ENCODE peak calls at places on chromosomes 12 and 14, in six cellular contexts. S, R, T, G, Y and P are unnamed samples.
A peak's percentile ranks its signal among the peaks of the same experiment; 100 is the strongest.

GRCh38 chr12:95085612-95086011 is 12.2 kb upstream of the NR2C1 start:
- DNase-seq in S (no peak), R (no peak), T (no peak), G (no peak), Y (no peak), P (no peak)

GRCh38 chr14:105818712-105819005 is 292.3 kb downstream of the TMEM121 start:
- DNase-seq in S (no peak), R (peak; percentile 85), T (no peak), G (peak; percentile 60), Y (no peak), P (no peak)

GRCh38 chr12:110253176-110253575 is 27.9 kb upstream of the ATP2A2 start:
- DNase-seq in S (no peak), R (no peak), T (peak; percentile 72), G (no peak), Y (no peak), P (no peak)

GRCh38 chr14:45089813-45090212 is 5.9 kb downstream of the PRPF39 start:
- DNase-seq in S (no peak), R (no peak), T (no peak), G (no peak), Y (no peak), P (no peak)

GRCh38 chr12:98741615-98742265 is 96.7 kb downstream of the APAF1 start:
- DNase-seq in S (no peak), R (no peak), T (no peak), G (no peak), Y (no peak), P (no peak)

GRCh38 chr12:19477071-19477470 is 37.8 kb downstream of the AEBP2 start:
- DNase-seq in S (no peak), R (no peak), T (no peak), G (no peak), Y (no peak), P (no peak)

GRCh38 chr12:96187675-96188355 is 6.4 kb upstream of the ELK3 start:
- DNase-seq in S (no peak), R (no peak), T (no peak), G (no peak), Y (no peak), P (no peak)

GRCh38 chr12:122984612-122985358 is 4.3 kb downstream of the ARL6IP4 start:
- DNase-seq in S (no peak), R (no peak), T (peak; percentile 81), G (peak; percentile 84), Y (no peak), P (no peak)

GRCh38 chr14:30988509-30988908 is 36.9 kb upstream of the AP4S1 start:
- DNase-seq in S (no peak), R (no peak), T (no peak), G (no peak), Y (no peak), P (no peak)

GRCh38 chr12:30622509-30622908 is 73.2 kb downstream of the IPO8 start:
- DNase-seq in S (no peak), R (no peak), T (no peak), G (no peak), Y (no peak), P (no peak)

GRCh38 chr12:12384601-12385321 is 27.9 kb downstream of the BORCS5 start:
- DNase-seq in S (no peak), R (no peak), T (no peak), G (no peak), Y (peak; percentile 34), P (no peak)

GRCh38 chr12:48889679-48890078 is 24.0 kb upstream of the RND1 start:
- DNase-seq in S (no peak), R (no peak), T (no peak), G (no peak), Y (no peak), P (no peak)

GRCh38 chr12:6416596-6416995 is 28.2 kb upstream of the CD27 start:
- DNase-seq in S (no peak), R (no peak), T (no peak), G (no peak), Y (no peak), P (no peak)

GRCh38 chr12:9906888-9907287 is 25.3 kb downstream of the CLEC2A start:
- DNase-seq in S (no peak), R (no peak), T (no peak), G (no peak), Y (no peak), P (no peak)

GRCh38 chr12:23202746-23203145 is 577.8 kb downstream of the ETNK1 start:
- DNase-seq in S (no peak), R (no peak), T (no peak), G (no peak), Y (no peak), P (no peak)

GRCh38 chr12:112000806-112001205 is 12.2 kb downstream of the TMEM116 start:
- DNase-seq in S (no peak), R (no peak), T (no peak), G (no peak), Y (no peak), P (no peak)

GRCh38 chr14:54123836-54124235 is 167.2 kb upstream of the BMP4 start:
- DNase-seq in S (no peak), R (no peak), T (no peak), G (no peak), Y (no peak), P (no peak)

GRCh38 chr14:50225974-50226297 is 5.4 kb downstream of the SOS2 start:
- DNase-seq in S (no peak), R (no peak), T (no peak), G (no peak), Y (no peak), P (no peak)

GRCh38 chr14:67515386-67516079 is 17.6 kb upstream of the PLEKHH1 start:
- DNase-seq in S (no peak), R (peak; percentile 59), T (peak; percentile 33), G (no peak), Y (peak; percentile 25), P (no peak)

GRCh38 chr12:121812921-121813896 is 9.4 kb downstream of the SETD1B start:
- DNase-seq in S (no peak), R (no peak), T (peak; percentile 39), G (peak; percentile 79), Y (no peak), P (no peak)